ENCODE peak calls at places on chromosome 6, in nine cellular contexts. M is uterus, Q is IMR-90, B is right cardiac atrium, O is suprapubic skin, Y is A549, R is fibroblast of lung, F is psoas muscle, I is pancreas. U is an unnamed sample.

GRCh38 chr6:117906905-117907599 is at the start of gene SLC35F1:
- DNase-seq in M (peak; percentile 41), Q (peak; percentile 1), B (peak; percentile 13), O (no peak), Y (peak; percentile 6), R (peak; percentile 22), F (peak; percentile 25), I (peak; percentile 42), U (no peak)

GRCh38 chr6:156925718-156926607 is 148.8 kb downstream of the ARID1B start:
- DNase-seq in M (no peak), Q (no peak), B (no peak), O (no peak), Y (no peak), R (no peak), F (no peak), I (no peak), U (no peak)

GRCh38 chr6:1482381-1483166 is 93.2 kb downstream of the FOXF2 start:
- DNase-seq in M (no peak), Q (peak; percentile 44), B (no peak), O (no peak), Y (no peak), R (no peak), F (no peak), I (no peak), U (no peak)

GRCh38 chr6:50791900-50792508 is 26.7 kb upstream of the TFAP2B start:
- DNase-seq in M (no peak), Q (peak; percentile 30), B (no peak), O (no peak), Y (peak; percentile 34), R (peak; percentile 46), F (no peak), I (no peak), U (no peak)

GRCh38 chr6:169237496-169238134 is 16.0 kb downstream of the THBS2 start:
- DNase-seq in M (no peak), Q (no peak), B (no peak), O (peak; percentile 45), Y (no peak), R (no peak), F (no peak), I (no peak), U (no peak)

GRCh38 chr6:9921366-9921765 is 493.5 kb downstream of the TFAP2A start:
- DNase-seq in M (no peak), Q (no peak), B (no peak), O (no peak), Y (no peak), R (no peak), F (no peak), I (no peak), U (no peak)

GRCh38 chr6:134080171-134080795 is 27.9 kb upstream of the SLC2A12 start:
- DNase-seq in M (no peak), Q (no peak), B (no peak), O (no peak), Y (no peak), R (no peak), F (no peak), I (no peak), U (no peak)

GRCh38 chr6:69883551-69883950 is 17.2 kb downstream of the COL19A1 start:
- DNase-seq in M (no peak), Q (peak; percentile 7), B (no peak), O (no peak), Y (no peak), R (peak; percentile 60), F (no peak), I (no peak), U (no peak)

GRCh38 chr6:7104752-7105151 is 3.0 kb upstream of the RREB1 start:
- DNase-seq in M (no peak), Q (no peak), B (no peak), O (no peak), Y (no peak), R (no peak), F (no peak), I (no peak), U (no peak)

GRCh38 chr6:7107578-7108195 is at the start of gene RREB1:
- DNase-seq in M (peak; percentile 67), Q (peak; percentile 54), B (peak; percentile 75), O (no peak), Y (peak; percentile 61), R (peak; percentile 62), F (peak; percentile 67), I (peak; percentile 69), U (peak; percentile 37)

GRCh38 chr6:7106752-7107577 is 796 bp upstream of the RREB1 start:
- DNase-seq in M (peak; percentile 60), Q (peak; percentile 16), B (peak; percentile 47), O (no peak), Y (peak; percentile 38), R (no peak), F (peak; percentile 44), I (peak; percentile 42), U (peak; percentile 69)

GRCh38 chr6:7108196-7108963 is 619 bp downstream of the RREB1 start:
- DNase-seq in M (peak; percentile 63), Q (peak; percentile 49), B (peak; percentile 69), O (peak; percentile 87), Y (peak; percentile 44), R (peak; percentile 47), F (peak; percentile 66), I (peak; percentile 71), U (peak; percentile 30)

DNA sequence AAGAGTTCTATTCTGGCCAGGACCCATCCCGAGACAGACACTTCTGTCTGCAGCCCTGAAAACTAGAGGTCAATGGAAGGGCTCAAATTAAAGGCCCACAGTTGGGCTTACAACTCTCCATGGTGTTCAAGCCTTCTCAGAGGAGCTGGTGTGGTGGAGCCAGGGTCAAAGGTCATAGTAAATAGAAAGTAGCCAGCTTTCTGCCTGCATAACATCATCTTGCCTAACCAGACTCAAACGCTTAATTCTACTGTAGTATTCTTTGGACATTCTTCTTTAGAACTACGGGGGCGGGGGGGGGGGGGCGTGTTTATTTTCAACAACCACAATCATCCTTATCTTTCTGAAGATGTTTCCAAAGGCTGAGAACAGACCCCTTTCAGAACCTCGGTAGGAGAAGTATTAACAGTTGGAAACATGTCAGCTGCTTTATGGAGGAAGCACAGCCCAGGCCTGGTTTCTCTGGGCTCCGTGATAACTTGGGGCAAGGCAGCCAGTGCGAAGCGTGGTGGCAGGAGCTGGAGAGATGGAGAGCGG is 1.5 kb upstream of the RREB1 start:
- DNase-seq in M (no peak), Q (peak; percentile 42), B (no peak), O (no peak), Y (no peak), R (peak; percentile 53), F (no peak), I (no peak), U (no peak)
- H3K4me3 ChIP-seq in M (no peak overlapping the region), Q (peak overlapping the region; percentile 96), B (no peak overlapping the region), O (peak overlapping the region; percentile 87), Y (no peak overlapping the region), R (no peak overlapping the region), F (peak overlapping the region; percentile 84), I (no peak overlapping the region), U (peak overlapping the region; percentile 90)

GRCh38 chr6:125792172-125792571 is 1.4 kb downstream of the NCOA7 start:
- DNase-seq in M (no peak), Q (no peak), B (no peak), O (no peak), Y (no peak), R (no peak), F (no peak), I (no peak), U (no peak)

GRCh38 chr6:125790403-125791150 is at the start of gene NCOA7:
- DNase-seq in M (peak; percentile 85), Q (peak; percentile 67), B (peak; percentile 85), O (peak; percentile 93), Y (peak; percentile 72), R (peak; percentile 73), F (peak; percentile 83), I (peak; percentile 79), U (peak; percentile 79)

GRCh38 chr6:125791820-125792165 is 1.0 kb downstream of the NCOA7 start:
- DNase-seq in M (no peak), Q (no peak), B (no peak), O (no peak), Y (no peak), R (no peak), F (no peak), I (no peak), U (no peak)

GRCh38 chr6:125792680-125793079 is 1.9 kb downstream of the NCOA7 start:
- DNase-seq in M (no peak), Q (peak; percentile 55), B (no peak), O (no peak), Y (no peak), R (peak; percentile 78), F (no peak), I (no peak), U (no peak)

DNA sequence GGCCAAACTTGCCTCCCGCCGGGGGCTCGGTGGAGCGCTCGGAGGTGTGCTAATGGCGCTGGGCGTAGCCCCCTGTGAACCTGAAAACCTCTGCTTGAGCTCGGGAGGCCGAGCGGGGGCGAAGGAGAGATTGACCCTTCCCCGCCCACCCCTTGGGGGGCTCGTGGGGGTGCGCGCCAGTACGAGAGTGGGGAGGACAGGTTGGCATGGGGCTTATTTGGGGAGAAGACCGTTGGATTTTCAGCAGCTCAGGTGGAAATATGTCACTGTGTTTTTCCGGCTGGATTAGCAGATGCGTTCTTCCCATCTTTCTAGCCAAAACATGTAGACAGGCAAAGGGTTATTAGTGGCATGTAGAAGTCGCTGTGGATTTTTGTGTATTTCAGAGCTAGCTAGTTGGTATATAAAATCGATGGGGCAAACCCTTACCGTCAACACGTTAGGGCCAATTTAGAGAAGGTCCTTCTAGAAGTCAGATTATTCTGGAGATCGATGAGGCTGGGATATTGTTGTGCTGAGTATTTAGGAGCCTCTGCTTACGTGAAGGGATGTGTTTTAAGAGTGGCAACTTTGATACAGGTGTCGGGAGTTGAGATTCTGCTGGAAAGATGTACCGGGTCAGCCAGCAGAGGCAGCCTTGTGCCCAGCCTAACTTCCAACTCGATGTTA is 525 bp downstream of the NCOA7 start:
- DNase-seq in M (no peak), Q (peak; percentile 52), B (no peak), O (no peak), Y (peak; percentile 71), R (peak; percentile 53), F (no peak), I (no peak), U (peak; percentile 37)
- H3K4me1 ChIP-seq in M (no peaks in the 10 kb centered on the region), Q (peaks cover 8% of the 10 kb centered on the region), B (peaks cover 5% of the 10 kb centered on the region), O (peaks cover 66% of the 10 kb centered on the region), Y (peaks cover 59% of the 10 kb centered on the region), R (peaks cover 20% of the 10 kb centered on the region), F (peaks cover 13% of the 10 kb centered on the region), I (peaks cover 5% of the 10 kb centered on the region), U (peaks cover 28% of the 10 kb centered on the region)

GRCh38 chr6:104813552-104813951 is 46.2 kb downstream of the HACE1 start:
- DNase-seq in M (no peak), Q (no peak), B (no peak), O (no peak), Y (no peak), R (no peak), F (no peak), I (no peak), U (no peak)
- H3K4me3 ChIP-seq in M (no peak overlapping the region), Q (no peak overlapping the region), B (no peak overlapping the region), O (no peak overlapping the region), Y (no peak overlapping the region), R (no peak overlapping the region), F (no peak overlapping the region), I (no peak overlapping the region), U (no peak overlapping the region)

DNA sequence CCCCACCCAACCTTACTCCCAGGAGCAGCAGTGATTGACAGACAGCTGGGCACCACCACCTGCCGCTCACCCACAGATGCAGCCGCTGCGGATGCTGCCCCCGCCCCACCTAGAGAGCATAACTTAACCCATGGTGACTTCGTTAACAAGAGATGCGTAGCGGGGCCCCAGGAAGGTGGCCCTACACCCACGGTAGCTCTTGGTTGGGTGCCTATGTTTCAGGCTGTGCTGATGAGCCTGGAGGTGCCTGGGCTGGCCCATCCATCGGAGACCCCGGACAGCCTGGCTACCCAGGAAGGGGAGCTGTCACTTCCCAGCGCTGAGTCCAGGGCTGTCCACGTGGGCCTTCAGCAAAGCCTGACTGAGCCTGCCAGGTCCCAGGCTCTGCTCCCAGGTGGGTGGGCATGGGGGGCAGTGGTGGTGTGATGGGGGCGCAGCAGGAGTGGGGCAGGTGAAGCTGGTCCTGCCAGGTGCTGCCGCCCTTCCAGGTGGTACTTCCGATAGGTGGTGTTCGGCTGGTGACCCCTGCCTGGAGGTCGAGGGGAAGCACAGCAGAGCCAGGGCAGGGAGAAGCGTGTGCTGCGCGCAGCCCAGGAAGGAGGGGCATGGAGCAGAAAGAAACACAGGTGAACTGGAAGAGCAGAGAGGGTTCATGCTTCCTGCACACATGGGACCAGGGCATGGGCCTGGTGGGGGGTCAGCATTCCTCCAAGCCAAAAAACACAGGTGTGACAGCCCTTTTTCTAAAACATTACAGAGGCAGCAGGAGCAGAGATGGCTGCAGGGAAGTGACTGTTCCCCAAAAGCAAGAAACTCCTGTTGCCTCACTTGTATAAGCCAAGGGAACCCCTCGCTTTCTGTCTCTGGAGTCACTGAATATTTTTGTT is 56.9 kb downstream of the SYNJ2 start:
- DNase-seq in M (no peak), Q (no peak), B (no peak), O (no peak), Y (no peak), R (no peak), F (no peak), I (no peak), U (no peak)
- H3K4me1 ChIP-seq in M (peaks cover 13% of the 10 kb centered on the region), Q (peaks cover 42% of the 10 kb centered on the region), B (peaks cover 19% of the 10 kb centered on the region), O (peaks cover 43% of the 10 kb centered on the region), Y (peaks cover 77% of the 10 kb centered on the region), R (peaks cover 35% of the 10 kb centered on the region), F (peaks cover 40% of the 10 kb centered on the region), I (peaks cover 6% of the 10 kb centered on the region), U (peaks cover 4% of the 10 kb centered on the region)